ENCODE peak calls at places on chromosomes 16 and 17, in eight cellular contexts. T is right lobe of liver, A is IMR-90, D is endodermal cell, V is RWPE1, I is cardiac muscle cell, U is fibroblast of villous mesenchyme, K is MM.1S. Q is an unnamed sample.

GRCh38 chr16:81687183-81687456 is 92.0 kb upstream of the PLCG2 start:
- DNase-seq in T (no peak), A (no peak), D (no peak), V (no peak), I (no peak), U (no peak), K (no peak), Q (no peak)

GRCh38 chr17:36591434-36592315 is at the start of gene DHRS11:
- DNase-seq in T (peak), A (peak), D (peak), V (peak), I (peak), U (peak), K (peak), Q (peak)

GRCh38 chr16:68685685-68686478 is 40.8 kb downstream of the CDH3 start:
- DNase-seq in T (no peak), A (no peak), D (no peak), V (no peak), I (no peak), U (no peak), K (no peak), Q (no peak)

GRCh38 chr16:25771812-25772568 is 80.2 kb downstream of the HS3ST4 start:
- DNase-seq in T (no peak), A (no peak), D (no peak), V (no peak), I (no peak), U (no peak), K (no peak), Q (no peak)

GRCh38 chr17:75110307-75110937 is 653 bp downstream of the ARMC7 start:
- DNase-seq in T (no peak), A (no peak), D (peak), V (no peak), I (no peak), U (no peak), K (no peak), Q (no peak)

GRCh38 chr16:31513126-31513525 is 4.9 kb upstream of the RUSF1 start:
- DNase-seq in T (no peak), A (peak), D (no peak), V (peak), I (peak), U (peak), K (no peak), Q (peak)

GRCh38 chr17:65594585-65594940 is 33.1 kb upstream of the AXIN2 start:
- DNase-seq in T (no peak), A (peak), D (peak), V (no peak), I (peak), U (peak), K (no peak), Q (peak)

GRCh38 chr16:72122916-72123315 is 29.3 kb downstream of the DHX38 start:
- DNase-seq in T (no peak), A (no peak), D (no peak), V (no peak), I (no peak), U (no peak), K (no peak), Q (no peak)

GRCh38 chr17:78378225-78379133 is at the start of gene PGS1:
- DNase-seq in T (peak), A (peak), D (peak), V (peak), I (peak), U (peak), K (peak), Q (peak)

GRCh38 chr17:61218438-61218837 is 181.2 kb upstream of the TBX2 start:
- DNase-seq in T (no peak), A (peak), D (no peak), V (no peak), I (peak), U (peak), K (peak), Q (peak)

GRCh38 chr16:86575754-86576557 is 2.4 kb upstream of the FOXL1 start:
- DNase-seq in T (no peak), A (peak), D (peak), V (peak), I (peak), U (peak), K (no peak), Q (peak)

GRCh38 chr17:5793899-5794298 is 209.6 kb upstream of the NLRP1 start:
- DNase-seq in T (no peak), A (no peak), D (peak), V (no peak), I (no peak), U (peak), K (peak), Q (peak)

GRCh38 chr16:11075163-11075562 is 130.8 kb downstream of the CLEC16A start:
- DNase-seq in T (no peak), A (no peak), D (no peak), V (no peak), I (no peak), U (no peak), K (no peak), Q (no peak)

GRCh38 chr16:1089822-1090619 is 6.0 kb downstream of the C1QTNF8 start:
- DNase-seq in T (peak), A (no peak), D (no peak), V (peak), I (no peak), U (no peak), K (no peak), Q (no peak)

GRCh38 chr16:53864819-53865491 is 161.0 kb downstream of the FTO start:
- DNase-seq in T (no peak), A (peak), D (no peak), V (peak), I (peak), U (no peak), K (no peak), Q (peak)

GRCh38 chr16:22653876-22654275 is 143.2 kb downstream of the NPIPB5 start:
- DNase-seq in T (peak), A (no peak), D (peak), V (no peak), I (no peak), U (no peak), K (no peak), Q (no peak)

GRCh38 chr16:75580-76501 is 2.2 kb upstream of the MPG start:
- DNase-seq in T (no peak), A (peak), D (peak), V (peak), I (peak), U (peak), K (no peak), Q (peak)

GRCh38 chr17:63694229-63694973 is 5.5 kb downstream of the LIMD2 start:
- DNase-seq in T (no peak), A (no peak), D (peak), V (no peak), I (peak), U (no peak), K (no peak), Q (no peak)

GRCh38 chr16:28475221-28475620 is 3.1 kb upstream of the NPIPB7 start:
- DNase-seq in T (no peak), A (no peak), D (no peak), V (no peak), I (no peak), U (no peak), K (no peak), Q (no peak)

GRCh38 chr16:89525146-89525913 is 17.1 kb downstream of the SPG7 start:
- DNase-seq in T (no peak), A (no peak), D (no peak), V (no peak), I (no peak), U (no peak), K (peak), Q (no peak)

GRCh38 chr16:89529097-89529496 is 20.9 kb downstream of the SPG7 start:
- DNase-seq in T (no peak), A (no peak), D (no peak), V (no peak), I (no peak), U (no peak), K (no peak), Q (no peak)

GRCh38 chr16:89522287-89522686 is 14.1 kb downstream of the SPG7 start:
- DNase-seq in T (no peak), A (no peak), D (peak), V (no peak), I (no peak), U (no peak), K (no peak), Q (no peak)

GRCh38 chr16:89519881-89520280 is 11.7 kb downstream of the SPG7 start:
- DNase-seq in T (no peak), A (no peak), D (no peak), V (no peak), I (no peak), U (no peak), K (no peak), Q (no peak)

DNA sequence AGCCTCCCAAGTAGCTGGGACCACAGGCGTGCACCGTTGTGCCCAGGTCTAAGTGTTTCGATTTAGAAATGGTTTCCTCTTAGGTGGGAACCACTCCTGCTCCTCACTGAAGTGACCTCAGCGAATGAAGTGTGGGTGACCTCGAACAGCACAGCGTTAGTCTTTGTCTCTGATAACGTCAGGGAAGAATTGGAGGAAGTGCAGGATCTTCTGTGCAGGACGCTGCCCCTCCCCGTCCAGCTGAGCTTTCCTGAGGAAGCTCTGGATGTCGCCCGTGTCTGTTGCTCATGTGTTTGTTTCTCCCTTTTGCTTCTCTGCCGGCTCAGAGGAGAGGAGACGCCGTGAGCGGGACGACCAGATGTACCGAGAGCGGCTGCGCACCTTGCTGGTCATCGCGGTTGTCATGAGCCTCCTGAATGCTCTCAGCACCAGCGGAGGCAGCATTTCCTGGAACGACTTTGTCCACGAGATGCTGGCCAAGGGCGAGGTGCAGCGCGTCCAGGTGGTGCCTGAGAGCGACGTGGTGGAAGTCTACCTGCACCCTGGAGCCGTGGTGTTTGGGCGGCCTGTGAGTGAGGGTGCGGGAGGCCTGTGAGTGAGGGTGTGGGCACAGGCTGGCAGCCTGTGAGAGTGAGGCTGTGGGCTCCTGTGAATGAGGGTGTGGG is 15.6 kb downstream of the SPG7 start:
- DNase-seq in T (no peak), A (no peak), D (no peak), V (no peak), I (no peak), U (no peak), K (no peak), Q (no peak)
- TF ChIP-seq CTCF in T (no peak), A (no peak), D (no peak), V (no peak), I (no peak), U (no peak), K (no peak), Q (no peak)

GRCh38 chr17:32805029-32805976 is 71.6 kb downstream of the MYO1D start:
- DNase-seq in T (no peak), A (no peak), D (no peak), V (no peak), I (no peak), U (no peak), K (no peak), Q (no peak)

GRCh38 chr17:32801641-32802040 is 75.3 kb downstream of the MYO1D start:
- DNase-seq in T (no peak), A (no peak), D (no peak), V (no peak), I (no peak), U (no peak), K (no peak), Q (no peak)

GRCh38 chr17:32802306-32802705 is 74.6 kb downstream of the MYO1D start:
- DNase-seq in T (no peak), A (no peak), D (no peak), V (no peak), I (no peak), U (no peak), K (no peak), Q (no peak)

GRCh38 chr17:32801193-32801592 is 75.7 kb downstream of the MYO1D start:
- DNase-seq in T (no peak), A (no peak), D (no peak), V (no peak), I (no peak), U (no peak), K (no peak), Q (no peak)

DNA sequence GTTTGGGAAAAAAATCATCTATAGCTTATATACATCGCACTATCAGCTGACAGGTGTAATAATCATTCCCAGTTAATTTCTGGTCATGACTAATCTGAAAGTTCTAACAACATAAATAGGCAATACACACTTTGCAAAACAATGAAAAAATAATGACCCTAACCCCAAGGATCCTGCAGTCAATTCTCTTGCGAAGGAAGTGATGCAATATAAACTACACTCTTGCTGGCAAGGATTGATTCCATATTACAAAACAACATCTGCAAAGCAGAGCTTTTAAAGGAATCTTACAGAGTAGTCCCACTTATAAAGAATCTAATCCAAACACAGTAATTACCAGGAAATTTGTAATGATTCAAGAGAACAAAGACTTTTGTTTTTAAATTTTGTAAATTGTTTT is 73.4 kb downstream of the MYO1D start:
- DNase-seq in T (no peak), A (no peak), D (no peak), V (no peak), I (peak), U (peak), K (no peak), Q (peak)
- TF ChIP-seq CTCF in T (no peak), A (no peak), D (no peak), V (no peak), I (no peak), U (no peak), K (no peak), Q (no peak)

DNA sequence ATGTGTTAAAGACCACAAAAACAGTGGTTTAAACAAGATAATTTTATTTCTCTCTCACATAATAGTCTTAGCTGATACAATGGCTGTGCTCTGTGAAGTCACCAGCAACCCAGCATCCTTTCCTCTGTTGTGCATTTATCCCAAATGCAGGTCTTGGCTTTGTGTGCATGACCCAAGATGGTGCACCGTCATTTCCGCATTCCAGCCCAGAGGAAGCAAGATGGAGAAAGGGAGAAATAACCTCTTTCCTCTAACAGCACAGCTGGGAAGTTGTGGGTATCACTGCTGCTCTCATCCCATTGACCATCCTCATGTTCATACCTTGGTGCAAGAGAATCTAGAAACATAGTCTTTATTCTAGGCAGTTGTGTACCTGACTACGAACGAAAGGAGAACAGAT is 21.8 kb downstream of the TMC5 start:
- DNase-seq in T (no peak), A (no peak), D (no peak), V (no peak), I (no peak), U (no peak), K (no peak), Q (no peak)
- TF ChIP-seq CTCF in T (no peak), A (no peak), D (no peak), V (no peak), I (no peak), U (no peak), K (no peak), Q (no peak)

DNA sequence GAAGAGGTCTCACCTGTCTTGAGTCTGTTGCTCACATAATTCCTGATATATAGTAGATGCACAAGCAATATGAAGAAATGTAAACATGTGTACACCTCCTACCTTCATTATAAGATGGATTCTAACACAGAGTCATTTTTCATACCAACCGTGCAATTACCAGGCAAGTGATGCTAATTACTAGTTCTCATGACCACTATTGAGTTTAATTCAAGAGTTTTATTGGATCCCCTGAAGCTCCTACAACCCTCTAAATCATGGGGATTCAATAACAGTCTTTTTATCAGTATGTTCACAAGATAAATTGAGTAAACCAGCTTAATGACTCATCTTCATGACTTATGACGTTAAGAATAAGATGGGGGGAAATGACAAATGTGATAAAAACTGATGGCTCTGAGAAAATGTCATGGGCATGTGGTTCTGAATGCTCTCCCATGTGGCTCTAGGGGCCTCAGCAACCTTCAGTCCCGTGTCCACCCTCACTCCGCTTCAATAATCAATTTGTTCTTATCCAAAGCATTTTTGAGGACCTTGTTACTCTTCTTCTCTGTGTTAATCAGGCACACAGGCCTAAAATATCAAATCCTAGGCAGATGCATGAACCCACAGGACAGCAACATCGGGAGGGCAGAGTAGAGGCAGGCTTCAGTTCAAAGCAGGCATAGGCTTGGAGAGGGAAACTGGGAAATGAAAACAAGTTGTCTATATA is 42.8 kb downstream of the PRAC1 start:
- DNase-seq in T (no peak), A (no peak), D (no peak), V (no peak), I (peak), U (peak), K (no peak), Q (no peak)
- TF ChIP-seq CTCF in T (no peak), A (no peak), D (no peak), V (no peak), I (no peak), U (no peak), K (no peak), Q (no peak)

GRCh38 chr16:70467113-70467512 is 12.7 kb downstream of the FCSK start:
- DNase-seq in T (no peak), A (no peak), D (peak), V (no peak), I (no peak), U (no peak), K (no peak), Q (no peak)
- TF ChIP-seq CTCF in T (peak), A (no peak), D (peak), V (no peak), I (no peak), U (no peak), K (peak), Q (no peak)

GRCh38 chr16:88665148-88665547 is 2.3 kb upstream of the MVD start:
- DNase-seq in T (peak), A (no peak), D (no peak), V (no peak), I (no peak), U (no peak), K (no peak), Q (no peak)

GRCh38 chr16:88662222-88662842 is 559 bp downstream of the MVD start:
- DNase-seq in T (no peak), A (no peak), D (peak), V (no peak), I (no peak), U (no peak), K (no peak), Q (no peak)

GRCh38 chr16:88659160-88659559 is 3.7 kb downstream of the MVD start:
- DNase-seq in T (no peak), A (no peak), D (no peak), V (no peak), I (no peak), U (no peak), K (no peak), Q (no peak)

GRCh38 chr16:88665570-88665969 is 2.7 kb upstream of the MVD start:
- DNase-seq in T (no peak), A (no peak), D (no peak), V (no peak), I (no peak), U (no peak), K (no peak), Q (no peak)

GRCh38 chr16:88662843-88663606 is at the start of gene MVD:
- DNase-seq in T (peak), A (peak), D (peak), V (peak), I (peak), U (peak), K (peak), Q (peak)
- TF ChIP-seq CTCF in T (no peak), A (peak), D (no peak), V (no peak), I (no peak), U (no peak), K (peak), Q (no peak)

DNA sequence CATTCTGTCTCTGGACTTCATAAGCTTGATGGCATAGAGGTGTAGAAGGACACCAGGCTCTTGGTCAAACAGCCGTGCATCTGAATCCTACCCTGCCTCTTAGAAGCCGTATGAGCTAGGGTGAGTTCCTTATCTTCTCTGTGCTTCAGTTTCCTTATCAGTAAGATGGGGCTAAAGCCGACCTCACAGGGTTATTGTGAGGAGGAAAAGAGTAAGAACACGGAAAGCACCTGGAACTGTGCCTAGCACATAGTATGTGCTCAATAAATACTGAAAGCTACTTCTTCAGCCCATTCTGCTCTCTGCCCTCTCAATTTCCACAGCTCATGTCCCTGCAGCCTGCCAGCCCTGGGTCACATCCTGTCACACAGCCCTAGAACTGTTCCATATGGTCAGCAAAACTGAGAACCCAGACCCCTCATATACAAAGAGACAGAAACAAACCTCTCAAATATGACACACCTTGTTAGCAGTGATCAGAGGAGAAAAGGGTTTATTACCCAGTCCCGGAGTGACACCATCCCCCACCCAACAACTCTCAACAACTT is 17.0 kb upstream of the UBTF start:
- DNase-seq in T (no peak), A (no peak), D (no peak), V (no peak), I (no peak), U (no peak), K (no peak), Q (no peak)
- TF ChIP-seq CTCF in T (no peak), A (no peak), D (no peak), V (no peak), I (no peak), U (no peak), K (no peak), Q (no peak)